ENCODE peak calls at places on chromosomes 12 and 14, in ten cellular contexts. F is adipocyte, K is left ventricle myocardium inferior, W is dermis microvascular lymphatic vessel endothelial cell, Q is fibroblast of the aortic adventitia, U is HEK293T, R is EL, O is BJ, X is NAMALWA, P is lower lobe of right lung. B is an unnamed sample.

GRCh38 chr14:105094193-105094907 is 29.1 kb upstream of the GPR132 start:
- DNase-seq in F (no peak), K (no peak), W (no peak), Q (no peak), U (no peak), R (no peak), O (no peak), X (no peak), P (peak; percentile 59), B (no peak)

GRCh38 chr14:32230181-32230580 is 27.1 kb upstream of the RNU6-8 start:
- DNase-seq in F (peak; percentile 9), K (no peak), W (no peak), Q (peak; percentile 55), U (no peak), R (peak; percentile 79), O (peak; percentile 49), X (no peak), P (no peak), B (no peak)

GRCh38 chr14:24080888-24081738 is 9.8 kb downstream of the CPNE6 start:
- DNase-seq in F (peak; percentile 66), K (peak; percentile 35), W (peak; percentile 27), Q (peak; percentile 11), U (peak; percentile 62), R (peak; percentile 34), O (no peak), X (peak; percentile 85), P (peak; percentile 82), B (no peak)

GRCh38 chr12:31517994-31518393 is 72.9 kb downstream of the DENND5B start:
- DNase-seq in F (peak; percentile 47), K (no peak), W (no peak), Q (peak; percentile 27), U (no peak), R (peak; percentile 43), O (no peak), X (no peak), P (no peak), B (no peak)

GRCh38 chr12:4908694-4909396 is 860 bp upstream of the KCNA1 start:
- DNase-seq in F (peak; percentile 35), K (no peak), W (no peak), Q (no peak), U (peak; percentile 72), R (peak; percentile 7), O (no peak), X (no peak), P (no peak), B (no peak)

GRCh38 chr12:131872154-131873046 is 22.0 kb upstream of the ULK1 start:
- DNase-seq in F (peak; percentile 79), K (no peak), W (peak; percentile 42), Q (peak; percentile 45), U (peak; percentile 12), R (peak; percentile 96), O (peak; percentile 83), X (no peak), P (no peak), B (peak; percentile 76)

GRCh38 chr12:64674367-64674922 is 64.2 kb downstream of the RASSF3 start:
- DNase-seq in F (no peak), K (no peak), W (no peak), Q (no peak), U (no peak), R (no peak), O (no peak), X (no peak), P (no peak), B (no peak)

GRCh38 chr14:81819344-81819743 is 285.7 kb upstream of the SEL1L start:
- DNase-seq in F (no peak), K (no peak), W (no peak), Q (no peak), U (no peak), R (no peak), O (no peak), X (no peak), P (no peak), B (no peak)

GRCh38 chr12:40054554-40055226 is 51.2 kb downstream of the SLC2A13 start:
- DNase-seq in F (peak; percentile 24), K (peak; percentile 25), W (no peak), Q (peak; percentile 86), U (no peak), R (peak; percentile 34), O (peak; percentile 6), X (no peak), P (no peak), B (no peak)

GRCh38 chr14:58955294-58955821 is 233.1 kb upstream of the DAAM1 start:
- DNase-seq in F (peak; percentile 54), K (no peak), W (no peak), Q (peak; percentile 74), U (no peak), R (no peak), O (no peak), X (no peak), P (no peak), B (no peak)

GRCh38 chr14:26984318-26985177 is 386.7 kb upstream of the NOVA1 start:
- DNase-seq in F (peak; percentile 86), K (peak; percentile 22), W (peak; percentile 31), Q (peak; percentile 83), U (peak; percentile 37), R (peak; percentile 3), O (no peak), X (peak; percentile 64), P (no peak), B (peak; percentile 40)

GRCh38 chr12:76422878-76423438 is 74.7 kb upstream of the BBS10 start:
- DNase-seq in F (peak; percentile 43), K (no peak), W (no peak), Q (peak; percentile 15), U (peak; percentile 8), R (peak; percentile 59), O (no peak), X (no peak), P (no peak), B (no peak)

GRCh38 chr12:45671254-45671653 is 58.3 kb upstream of the ARID2 start:
- DNase-seq in F (peak; percentile 46), K (no peak), W (no peak), Q (peak; percentile 77), U (no peak), R (peak; percentile 79), O (peak; percentile 62), X (no peak), P (no peak), B (no peak)

GRCh38 chr14:104940526-104941150 is 16.0 kb downstream of the PLD4 start:
- DNase-seq in F (peak; percentile 25), K (no peak), W (no peak), Q (no peak), U (peak; percentile 41), R (no peak), O (no peak), X (no peak), P (no peak), B (no peak)

GRCh38 chr12:123983822-123984485 is 10.9 kb downstream of the ZNF664 start:
- DNase-seq in F (peak; percentile 81), K (no peak), W (peak; percentile 78), Q (peak; percentile 85), U (peak; percentile 56), R (peak; percentile 61), O (no peak), X (peak; percentile 74), P (no peak), B (no peak)

GRCh38 chr14:91745329-91745728 is 13.4 kb upstream of the CATSPERB start:
- DNase-seq in F (peak; percentile 1), K (no peak), W (no peak), Q (no peak), U (no peak), R (no peak), O (no peak), X (peak; percentile 6), P (no peak), B (no peak)

GRCh38 chr12:128819293-128820144 is 4.2 kb downstream of the SLC15A4 start:
- DNase-seq in F (no peak), K (no peak), W (no peak), Q (no peak), U (no peak), R (no peak), O (no peak), X (no peak), P (no peak), B (no peak)

GRCh38 chr12:100376166-100376565 is 19.3 kb downstream of the SLC17A8 start:
- DNase-seq in F (no peak), K (no peak), W (no peak), Q (no peak), U (no peak), R (no peak), O (no peak), X (no peak), P (no peak), B (no peak)

GRCh38 chr12:52650520-52651081 is 1.4 kb downstream of the KRT2 start:
- DNase-seq in F (no peak), K (no peak), W (peak; percentile 14), Q (no peak), U (no peak), R (peak; percentile 25), O (no peak), X (no peak), P (no peak), B (peak; percentile 10)

GRCh38 chr12:122304924-122305323 is 38.6 kb upstream of the VPS33A start:
- DNase-seq in F (peak; percentile 20), K (no peak), W (no peak), Q (no peak), U (no peak), R (no peak), O (no peak), X (no peak), P (no peak), B (no peak)

GRCh38 chr12:1579626-1580025 is 14.8 kb downstream of the FBXL14 start:
- DNase-seq in F (peak; percentile 57), K (no peak), W (no peak), Q (peak; percentile 46), U (no peak), R (peak; percentile 70), O (no peak), X (no peak), P (no peak), B (no peak)

GRCh38 chr12:130254476-130255276 is 83.0 kb upstream of the PIWIL1 start:
- DNase-seq in F (no peak), K (no peak), W (no peak), Q (no peak), U (no peak), R (no peak), O (no peak), X (no peak), P (no peak), B (peak; percentile 91)

GRCh38 chr14:80522936-80523335 is 311.6 kb upstream of the DIO2 start:
- DNase-seq in F (peak; percentile 27), K (no peak), W (peak; percentile 14), Q (peak; percentile 9), U (no peak), R (peak; percentile 4), O (no peak), X (no peak), P (no peak), B (no peak)

GRCh38 chr12:71556881-71557280 is 106.8 kb downstream of the ZFC3H1 start:
- DNase-seq in F (peak; percentile 76), K (no peak), W (no peak), Q (peak; percentile 84), U (no peak), R (peak; percentile 96), O (peak; percentile 77), X (no peak), P (no peak), B (no peak)

GRCh38 chr12:58369576-58369975 is 428.2 kb downstream of the ATP23 start:
- DNase-seq in F (no peak), K (no peak), W (no peak), Q (no peak), U (no peak), R (peak; percentile 46), O (no peak), X (no peak), P (no peak), B (no peak)

GRCh38 chr12:94329366-94329765 is 130.3 kb downstream of the CEP83 start:
- DNase-seq in F (no peak), K (no peak), W (peak; percentile 23), Q (peak; percentile 39), U (no peak), R (no peak), O (no peak), X (no peak), P (no peak), B (no peak)

GRCh38 chr12:108589028-108589839 is 8.7 kb downstream of the TMEM119 start:
- DNase-seq in F (peak; percentile 74), K (no peak), W (no peak), Q (peak; percentile 63), U (no peak), R (no peak), O (no peak), X (no peak), P (no peak), B (no peak)

GRCh38 chr14:92863281-92863680 is 59.7 kb upstream of the CHGA start:
- DNase-seq in F (no peak), K (no peak), W (peak; percentile 56), Q (no peak), U (no peak), R (no peak), O (no peak), X (peak; percentile 35), P (no peak), B (no peak)

B was measured in breast epithelium.